ENCODE peak calls at places on chromosomes 5 and 9, in four cellular contexts. Z is HepG2, N is GM12878, V is K562. U is an unnamed sample.

GRCh38 chr5:81164936-81165335 is 68.2 kb upstream of the CKMT2 start:
- DNase-seq in V (no peak), N (no peak), Z (no peak), U (no peak)

GRCh38 chr9:34047864-34048729 is 590 bp downstream of the UBAP2 start:
- DNase-seq in V (peak), Z (peak), N (no peak), U (peak)

GRCh38 chr5:111502976-111503375 is 9.4 kb downstream of the STARD4 start:
- DNase-seq in N (no peak), V (no peak), Z (no peak), U (no peak)

GRCh38 chr5:9774472-9775079 is 144.4 kb upstream of the TAS2R1 start:
- DNase-seq in V (no peak), Z (peak), N (no peak), U (no peak)

GRCh38 chr5:32126691-32127090 is 47.4 kb downstream of the GOLPH3 start:
- DNase-seq in Z (no peak), N (no peak), V (no peak), U (no peak)

GRCh38 chr9:35490910-35491465 is 1.1 kb downstream of the RUSC2 start:
- DNase-seq in Z (no peak), N (no peak), V (peak), U (no peak)

GRCh38 chr9:613771-614347 is 227.6 kb upstream of the DMRT1 start:
- DNase-seq in V (peak), N (peak), Z (peak), U (peak)

GRCh38 chr9:80387828-80388227 is 816.1 kb downstream of the TLE4 start:
- DNase-seq in V (no peak), Z (no peak), N (no peak), U (no peak)

GRCh38 chr5:134003957-134004625 is 684 bp downstream of the VDAC1 start:
- DNase-seq in V (peak), Z (no peak), N (no peak), U (peak)

GRCh38 chr5:50675385-50675784 is 8.9 kb downstream of the PARP8 start:
- DNase-seq in Z (no peak), N (no peak), V (no peak), U (no peak)

GRCh38 chr9:20024159-20024571 is 235.3 kb upstream of the SLC24A2 start:
- DNase-seq in Z (no peak), N (no peak), V (no peak), U (no peak)

GRCh38 chr5:59207416-59207815 is 624.5 kb downstream of the RAB3C start:
- DNase-seq in Z (no peak), N (no peak), V (no peak), U (no peak)

GRCh38 chr9:35842020-35842745 is 13.2 kb downstream of the TMEM8B start:
- DNase-seq in V (no peak), N (no peak), Z (no peak), U (no peak)

GRCh38 chr5:314676-315487 is 6.6 kb upstream of the AHRR start:
- DNase-seq in N (no peak), Z (no peak), V (no peak), U (no peak)

GRCh38 chr9:18756712-18757125 is 276.3 kb downstream of the SAXO1 start:
- DNase-seq in N (peak), V (no peak), Z (peak), U (no peak)

GRCh38 chr9:94011134-94011533 is 56.0 kb upstream of the BARX1 start:
- DNase-seq in N (no peak), Z (no peak), V (no peak), U (no peak)

GRCh38 chr9:129944501-129945116 is 98.4 kb downstream of the FNBP1 start:
- DNase-seq in N (no peak), V (no peak), Z (no peak), U (no peak)
- TF ChIP-seq POLR2AphosphoS2 in N (no peak), V (no peak), Z (no peak), U (no peak)

GRCh38 chr5:98433673-98434072 is 339.8 kb upstream of the RGMB start:
- DNase-seq in N (no peak), Z (no peak), V (no peak), U (no peak)
- TF ChIP-seq POLR2AphosphoS2 in N (no peak), Z (no peak), V (no peak), U (no peak)

DNA sequence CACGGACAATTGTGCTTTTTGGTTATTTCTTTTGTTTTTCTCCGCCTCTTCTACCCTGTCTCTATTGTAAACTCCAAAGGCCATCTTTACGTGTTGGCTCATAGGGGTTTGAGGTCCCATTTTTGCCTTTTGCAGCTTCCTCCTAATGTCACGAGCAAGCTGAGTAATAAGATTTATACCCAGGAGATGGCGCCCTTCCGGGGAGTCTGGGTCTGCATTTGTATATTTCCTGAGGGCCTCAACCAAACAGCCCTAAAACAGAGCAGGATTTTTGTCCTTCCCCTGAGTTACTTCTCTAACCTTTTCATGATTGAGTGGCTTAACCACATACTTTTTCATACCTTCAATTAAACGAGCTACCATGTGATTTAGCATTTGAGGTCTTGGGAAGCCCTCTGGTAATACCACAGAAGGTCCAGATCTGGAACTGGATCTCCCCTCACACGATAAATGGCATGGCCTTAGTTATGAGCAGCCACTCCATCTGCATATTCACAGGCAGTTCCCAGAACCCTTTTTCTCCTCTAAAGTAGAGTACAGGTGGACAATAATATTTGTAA is 11.2 kb upstream of the CFAP95 start:
- DNase-seq in N (no peak), V (no peak), Z (no peak), U (no peak)
- TF ChIP-seq POLR2AphosphoS2 in N (no peak), V (no peak), Z (no peak), U (no peak)

GRCh38 chr9:104085538-104085937 is 8.6 kb upstream of the SMC2 start:
- DNase-seq in N (no peak), V (no peak), Z (no peak), U (no peak)

GRCh38 chr9:104090578-104090977 is 3.5 kb upstream of the SMC2 start:
- DNase-seq in N (no peak), V (no peak), Z (no peak), U (no peak)

GRCh38 chr9:104091028-104091590 is 3.0 kb upstream of the SMC2 start:
- DNase-seq in Z (no peak), V (no peak), N (no peak), U (no peak)

GRCh38 chr9:104087894-104088293 is 6.2 kb upstream of the SMC2 start:
- DNase-seq in Z (no peak), N (no peak), V (no peak), U (no peak)

DNA sequence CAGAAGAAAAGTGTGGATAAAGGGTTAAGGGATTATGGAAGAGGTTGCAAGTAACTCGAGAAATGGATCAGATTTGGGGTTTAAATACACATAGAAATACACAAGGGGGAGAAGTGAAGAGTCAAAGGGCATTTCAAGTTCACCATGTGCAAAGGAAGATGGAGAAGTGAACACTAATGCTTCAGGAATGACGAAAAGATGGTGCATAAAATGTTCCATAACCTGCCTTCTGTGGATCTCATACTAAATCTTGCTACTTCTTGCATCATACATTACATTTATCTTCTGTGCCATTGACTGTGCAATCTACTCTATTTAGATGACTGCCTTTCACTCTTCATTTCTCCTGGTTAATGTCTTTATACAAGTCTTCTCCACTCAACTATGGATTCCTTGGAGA is 5.7 kb upstream of the SMC2 start:
- DNase-seq in V (no peak), Z (no peak), N (no peak), U (no peak)
- TF ChIP-seq POLR2AphosphoS2 in V (no peak), Z (no peak), N (no peak), U (no peak)

U was measured in A549.